ENCODE peak calls at places on chromosomes 7 and 10, in four cellular contexts. U, P, Z and J are unnamed samples.

GRCh38 chr7:42527004-42527403 is 290.0 kb upstream of the GLI3 start:
- DNase-seq in U (no peak), P (no peak), Z (no peak), J (no peak)

GRCh38 chr7:88449410-88449809 is 142.7 kb upstream of the STEAP4 start:
- DNase-seq in U (no peak), P (no peak), Z (no peak), J (no peak)

GRCh38 chr10:94859086-94859485 is 79.4 kb upstream of the CYP2C9 start:
- DNase-seq in U (no peak), P (no peak), Z (no peak), J (no peak)

GRCh38 chr10:11204355-11204879 is 186.7 kb downstream of the CELF2 start:
- DNase-seq in U (no peak), P (no peak), Z (no peak), J (no peak)

GRCh38 chr7:90209776-90210175 is 1.8 kb upstream of the STEAP2 start:
- DNase-seq in U (no peak), P (no peak), Z (no peak), J (no peak)

GRCh38 chr7:29609162-29610030 is 45.8 kb downstream of the PRR15 start:
- DNase-seq in U (no peak), P (peak), Z (no peak), J (no peak)

GRCh38 chr7:82859106-82859850 is 303.4 kb downstream of the PCLO start:
- DNase-seq in U (no peak), P (no peak), Z (no peak), J (no peak)

GRCh38 chr10:96208271-96208670 is 63.1 kb downstream of the BLNK start:
- DNase-seq in U (no peak), P (no peak), Z (no peak), J (no peak)

GRCh38 chr7:119931230-119931824 is 341.6 kb upstream of the KCND2 start:
- DNase-seq in U (no peak), P (no peak), Z (no peak), J (no peak)

GRCh38 chr7:69961396-69961795 is 363.1 kb downstream of the AUTS2 start:
- DNase-seq in U (no peak), P (no peak), Z (no peak), J (no peak)

GRCh38 chr7:51304729-51305128 is 11.9 kb downstream of the COBL start:
- DNase-seq in U (no peak), P (no peak), Z (no peak), J (no peak)

GRCh38 chr7:24716480-24717246 is 40.6 kb downstream of the GSDME start:
- DNase-seq in U (no peak), P (no peak), Z (no peak), J (no peak)

GRCh38 chr7:141617280-141617679 is 66.1 kb downstream of the AGK start:
- DNase-seq in U (no peak), P (no peak), Z (no peak), J (no peak)

GRCh38 chr10:49539320-49539885 is 482 bp upstream of the ERCC6 start:
- DNase-seq in U (no peak), P (peak), Z (no peak), J (no peak)

GRCh38 chr7:32479574-32480200 is 10.5 kb downstream of the LSM5 start:
- DNase-seq in U (no peak), P (no peak), Z (no peak), J (no peak)

GRCh38 chr7:101553018-101553770 is 75.9 kb downstream of the MYL10 start:
- DNase-seq in U (no peak), P (peak), Z (no peak), J (no peak)

GRCh38 chr7:130996841-130997231 is 262.8 kb upstream of the KLF14 start:
- DNase-seq in U (no peak), P (peak), Z (no peak), J (no peak)

GRCh38 chr7:45890902-45891461 is 2.7 kb downstream of the IGFBP1 start:
- DNase-seq in U (no peak), P (no peak), Z (no peak), J (no peak)

GRCh38 chr7:31549621-31550020 is 35.7 kb downstream of the ITPRID1 start:
- DNase-seq in U (no peak), P (no peak), Z (no peak), J (no peak)

GRCh38 chr7:134184767-134185166 is 57.6 kb downstream of the LRGUK start:
- DNase-seq in U (no peak), P (no peak), Z (no peak), J (no peak)

GRCh38 chr10:116646502-116646901 is 25.7 kb downstream of the PNLIPRP2 start:
- DNase-seq in U (no peak), P (no peak), Z (no peak), J (no peak)

GRCh38 chr7:141053626-141054025 is 20.2 kb upstream of the TMEM178B start:
- DNase-seq in U (peak), P (no peak), Z (no peak), J (no peak)

GRCh38 chr7:120054376-120055100 is 218.4 kb upstream of the KCND2 start:
- DNase-seq in U (no peak), P (no peak), Z (no peak), J (no peak)

GRCh38 chr7:152132812-152133211 is 107.3 kb downstream of the GALNT11 start:
- DNase-seq in U (no peak), P (no peak), Z (no peak), J (no peak)

GRCh38 chr10:30527623-30528426 is 93.8 kb downstream of the MAP3K8 start:
- DNase-seq in U (no peak), P (no peak), Z (no peak), J (no peak)

GRCh38 chr10:30528427-30528782 is 94.4 kb downstream of the MAP3K8 start:
- DNase-seq in U (no peak), P (no peak), Z (no peak), J (no peak)

GRCh38 chr10:30534465-30535144 is 94.9 kb downstream of the LYZL2 start:
- DNase-seq in U (peak), P (peak), Z (peak), J (peak)

GRCh38 chr10:30531751-30532530 is 97.6 kb downstream of the LYZL2 start:
- DNase-seq in U (no peak), P (no peak), Z (no peak), J (no peak)

DNA sequence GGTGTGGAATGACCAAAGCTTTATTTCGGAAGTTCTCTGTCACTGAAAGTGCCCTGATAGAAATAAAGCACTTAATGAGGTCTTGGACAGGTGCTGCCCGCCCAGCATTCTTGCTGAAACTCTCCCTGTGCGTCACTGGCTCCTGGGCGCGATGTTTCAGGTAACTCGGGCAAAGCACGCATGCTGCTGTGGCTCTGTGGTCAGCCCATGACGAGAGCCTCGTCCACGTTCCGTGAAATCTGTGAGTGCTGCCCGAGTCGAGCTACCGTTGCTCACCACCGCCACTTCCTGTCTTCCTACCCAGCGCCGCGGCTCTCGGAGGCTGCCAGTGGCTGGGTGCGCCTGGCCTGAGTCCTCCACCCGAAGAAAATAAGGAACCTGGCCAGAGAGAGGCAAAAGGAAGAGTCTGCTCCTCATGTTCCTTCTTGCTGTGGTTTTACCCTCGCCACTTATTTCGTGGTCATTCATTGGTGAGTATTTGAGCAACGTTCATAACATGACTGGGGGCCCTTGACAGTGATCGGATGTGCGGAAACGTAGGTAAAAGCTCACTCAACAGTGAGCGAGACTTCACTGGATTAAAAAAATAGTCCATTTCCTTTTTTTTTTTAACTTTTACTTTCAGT is 95.5 kb downstream of the MAP3K8 start:
- DNase-seq in U (peak), P (peak), Z (peak), J (peak)
- H3K4me3 ChIP-seq in U (peak), P (no peak), Z (no peak), J (peak)

GRCh38 chr10:121864653-121865052 is 63.2 kb downstream of the ATE1 start:
- DNase-seq in U (no peak), P (no peak), Z (no peak), J (no peak)

GRCh38 chr10:121864168-121864567 is 63.7 kb downstream of the ATE1 start:
- DNase-seq in U (no peak), P (no peak), Z (no peak), J (no peak)

GRCh38 chr10:121862042-121862441 is 65.8 kb downstream of the ATE1 start:
- DNase-seq in U (no peak), P (no peak), Z (no peak), J (no peak)

GRCh38 chr10:121862624-121863023 is 65.2 kb downstream of the ATE1 start:
- DNase-seq in U (no peak), P (no peak), Z (no peak), J (no peak)

DNA sequence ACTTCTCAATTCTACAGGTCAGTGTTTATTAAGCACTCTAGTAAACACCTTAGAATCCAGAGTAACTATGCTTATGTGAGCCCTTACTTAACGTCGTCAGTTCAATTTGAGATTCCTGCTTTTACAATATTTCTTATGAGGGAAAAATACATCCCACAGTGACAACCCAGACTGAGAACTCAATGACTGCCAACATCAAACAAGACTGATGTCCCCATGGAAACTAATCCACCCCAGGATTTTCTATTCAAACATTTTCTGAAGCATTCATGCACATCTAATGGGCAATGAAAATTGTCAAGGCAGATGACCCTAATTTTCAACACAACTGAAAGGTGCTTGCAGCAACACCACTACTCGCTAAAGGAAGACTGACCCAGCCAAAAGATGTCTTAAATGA is 67.0 kb downstream of the ATE1 start:
- DNase-seq in U (no peak), P (no peak), Z (no peak), J (no peak)
- H3K4me3 ChIP-seq in U (no peak), P (no peak), Z (no peak), J (no peak)

GRCh38 chr10:128047991-128048826 is 78.0 kb downstream of the MKI67 start:
- DNase-seq in U (no peak), P (peak), Z (no peak), J (no peak)
- H3K4me3 ChIP-seq in U (peak), P (peak), Z (no peak), J (peak)

DNA sequence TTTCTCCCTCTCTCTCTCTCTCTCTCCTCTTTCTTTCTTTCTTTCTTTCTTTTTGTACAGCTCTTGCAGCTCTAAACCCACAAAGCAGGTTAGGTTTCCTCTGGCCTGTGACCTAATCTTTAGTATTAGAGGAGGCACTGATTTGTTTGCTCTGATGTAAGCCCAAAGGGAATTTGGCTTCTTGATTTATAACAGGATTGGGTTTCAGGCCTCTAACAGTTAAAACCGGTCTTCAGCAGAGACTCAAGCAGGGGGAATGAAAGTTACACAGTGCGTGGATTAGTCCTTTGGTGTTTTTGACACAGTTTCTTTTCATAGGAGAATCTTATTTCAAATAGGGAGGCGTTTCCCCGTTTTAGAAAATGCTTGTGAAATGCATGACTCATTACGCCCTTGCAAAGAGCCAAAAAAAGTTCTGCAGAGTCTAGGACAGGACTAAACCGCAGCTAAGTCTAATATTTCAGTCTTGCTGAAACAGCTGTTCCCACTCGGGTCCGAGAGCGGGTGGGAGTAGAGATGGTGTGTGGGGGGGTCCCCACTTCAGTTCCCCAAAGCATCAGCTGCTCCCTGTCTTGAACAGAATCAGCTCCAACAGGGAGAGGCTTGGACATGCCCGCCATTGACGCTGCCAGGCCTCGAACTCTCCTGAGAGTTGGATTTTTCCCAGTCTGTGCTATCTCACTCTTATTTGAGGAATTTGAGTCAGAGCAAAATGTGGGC is 296.5 kb upstream of the PITRM1 start:
- DNase-seq in U (no peak), P (peak), Z (peak), J (peak)
- H3K4me3 ChIP-seq in U (no peak), P (no peak), Z (no peak), J (peak)